ENCODE peak calls at places on chromosomes 11 and 22, in five cellular contexts. W is activated CD4-positive, alpha-beta T cell treated with anti-CD3 and anti-CD28 coated beads, Interleukin-2, amount 10 ng/mL, durations not matched to agents 7 days and 5 days; V is effector memory CD4-positive, alpha-beta T cell; Y is NCI-H1694; A is activated T-helper 1 cell treated with anti-CD3 and anti-CD28 coated beads, Interleukin-12 subunit alpha, Interleukin-12 subunit beta, Interleukin-2, Interleukin-4 antibody, amounts not matched to agents 30 ng/mL and 10 ng/mL and 1 ng/mL, durations not matched to agents 14 hours and 24 hours and 36 hours. U is an unnamed sample.

GRCh38 chr11:72072348-72072747 is 8.0 kb downstream of the NUMA1 start:
- DNase-seq in W (no peak), A (no peak), V (no peak), Y (no peak), U (no peak)

GRCh38 chr11:123672568-123672967 is 18.1 kb upstream of the SCN3B start:
- DNase-seq in Y (peak; percentile 30), W (no peak), A (no peak), V (no peak), U (no peak)

GRCh38 chr22:20211997-20212753 is 55.9 kb downstream of the RTN4R start:
- DNase-seq in V (no peak), A (no peak), W (no peak), Y (no peak), U (no peak)

GRCh38 chr11:61273151-61274078 is 21.7 kb downstream of the VWCE start:
- DNase-seq in V (no peak), W (no peak), A (no peak), Y (no peak), U (no peak)

GRCh38 chr11:78560066-78560597 is 14.5 kb downstream of the NARS2 start:
- DNase-seq in Y (no peak), V (no peak), W (no peak), A (no peak), U (no peak)

GRCh38 chr11:68454767-68455166 is 5.8 kb upstream of the PPP6R3 start:
- DNase-seq in W (no peak), A (no peak), Y (no peak), V (no peak), U (peak; percentile 61)

GRCh38 chr11:131692961-131693360 is 322.5 kb downstream of the NTM start:
- DNase-seq in W (no peak), A (no peak), V (no peak), Y (no peak), U (no peak)

GRCh38 chr11:1078191-1078601 is 3.5 kb downstream of the MUC2 start:
- DNase-seq in V (no peak), Y (no peak), A (no peak), W (no peak), U (peak; percentile 33)

GRCh38 chr11:36394926-36395325 is 98.8 kb downstream of the PRR5L start:
- DNase-seq in W (no peak), V (no peak), A (no peak), Y (no peak), U (no peak)

GRCh38 chr11:74024630-74025029 is 15.7 kb upstream of the UCP3 start:
- DNase-seq in A (no peak), Y (no peak), W (no peak), V (no peak), U (no peak)

GRCh38 chr11:125251956-125252355 is 87.4 kb downstream of the PKNOX2 start:
- DNase-seq in Y (no peak), A (no peak), V (no peak), W (no peak), U (no peak)

GRCh38 chr11:104668797-104669463 is 229.3 kb downstream of the CASP12 start:
- DNase-seq in V (no peak), Y (no peak), W (no peak), A (no peak), U (no peak)

GRCh38 chr11:121485221-121485620 is 32.5 kb upstream of the SORL1-AS1 start:
- DNase-seq in V (no peak), A (no peak), W (no peak), Y (no peak), U (no peak)

GRCh38 chr11:88555829-88556202 is 218.3 kb upstream of the CTSC start:
- DNase-seq in W (no peak), Y (no peak), V (no peak), A (no peak), U (no peak)

GRCh38 chr11:79198898-79199250 is 242.0 kb downstream of the TENM4 start:
- DNase-seq in A (no peak), V (no peak), Y (no peak), W (no peak), U (no peak)